ENCODE peak calls at places on chromosomes 7 and 10, in nine cellular contexts. A is fibroblast of the conjunctiva; W is cardiac septum; K is NCI-H510A; Z is fibroblast of pulmonary artery; R is MV-4-11; M is activated T-helper 1 cell treated with anti-CD3 and anti-CD28 coated beads, Interleukin-2, amount 50 U/mL, for 16 hours; T is astrocyte of the hippocampus; O is T-helper 9 cell. X is an unnamed sample.
A peak's percentile ranks its signal among the peaks of the same experiment; 100 is the strongest.

GRCh38 chr7:105256621-105257283 is 132.0 kb downstream of the SRPK2 start:
- DNase-seq in K (no peak), Z (no peak), R (no peak), A (no peak), T (no peak), M (no peak), O (no peak), W (no peak), X (no peak)

GRCh38 chr10:128540806-128541739 is 414.9 kb upstream of the MKI67 start:
- DNase-seq in A (no peak), R (no peak), T (peak; percentile 4), Z (no peak), M (no peak), W (no peak), O (no peak), K (no peak), X (no peak)

GRCh38 chr7:21941570-21942224 is 4.0 kb downstream of the CDCA7L start:
- DNase-seq in Z (peak; percentile 26), R (peak; percentile 81), A (no peak), M (no peak), W (no peak), T (peak; percentile 41), K (no peak), O (no peak), X (no peak)

GRCh38 chr7:28239823-28240204 is 59.2 kb upstream of the JAZF1 start:
- DNase-seq in K (no peak), T (no peak), A (no peak), W (no peak), R (peak; percentile 67), Z (no peak), O (no peak), M (no peak), X (no peak)

GRCh38 chr10:103850572-103850895 is 4.8 kb downstream of the SH3PXD2A start:
- DNase-seq in Z (no peak), W (no peak), A (no peak), K (no peak), M (no peak), T (no peak), O (no peak), R (peak; percentile 48), X (no peak)

GRCh38 chr7:32153006-32153405 is 82.8 kb upstream of the PDE1C start:
- DNase-seq in Z (no peak), A (no peak), R (no peak), K (no peak), O (no peak), T (no peak), M (no peak), W (no peak), X (no peak)

GRCh38 chr7:12303507-12303906 is 92.4 kb downstream of the TMEM106B start:
- DNase-seq in A (no peak), R (no peak), W (no peak), K (no peak), Z (peak; percentile 16), M (no peak), T (peak; percentile 41), O (no peak), X (no peak)

GRCh38 chr7:130899638-130900401 is 165.8 kb upstream of the KLF14 start:
- DNase-seq in O (no peak), M (no peak), W (no peak), Z (no peak), T (no peak), K (no peak), R (no peak), A (no peak), X (no peak)

GRCh38 chr10:128543186-128543585 is 417.0 kb upstream of the MKI67 start:
- DNase-seq in T (no peak), Z (no peak), K (no peak), W (no peak), A (no peak), M (no peak), R (no peak), O (no peak), X (no peak)

X was measured in T1000.